ENCODE peak calls at places on chromosomes 3 and 15, in nine cellular contexts. P is K562, H is upper lobe of left lung, N is left lung, A is PC-3, M is gastrocnemius medialis, E is right lobe of liver, B is lower lobe of right lung, W is HCT116. U is an unnamed sample.

GRCh38 chr3:50322386-50323091 is at the start of gene HYAL2:
- ATAC-seq in E (peak; percentile 1), B (no peak), W (no peak), N (peak; percentile 2), M (no peak), P (no peak), H (peak; percentile 1), A (no peak), U (peak; percentile 2)

GRCh38 chr3:188558343-188559068 is 404.5 kb downstream of the LPP start:
- ATAC-seq in B (no peak), W (no peak), P (no peak), M (no peak), H (no peak), E (peak; percentile 63), A (no peak), N (peak; percentile 41), U (no peak)

GRCh38 chr3:80526153-80526552 is 758.4 kb upstream of the ROBO1 start:
- ATAC-seq in N (no peak), P (no peak), W (no peak), H (no peak), A (no peak), M (no peak), E (no peak), B (no peak), U (no peak)

GRCh38 chr3:185337231-185337816 is 25.6 kb upstream of the MAP3K13 start:
- ATAC-seq in W (no peak), B (peak; percentile 51), M (no peak), A (peak; percentile 25), E (peak; percentile 75), P (no peak), H (no peak), N (peak; percentile 60), U (no peak)

GRCh38 chr3:155370198-155370597 is 76.7 kb upstream of the STRIT1 start:
- ATAC-seq in E (no peak), M (peak; percentile 88), N (peak; percentile 39), P (peak; percentile 26), A (no peak), H (peak; percentile 79), B (peak; percentile 83), W (no peak), U (peak; percentile 65)

GRCh38 chr15:100880897-100881242 is 1.2 kb downstream of the ALDH1A3 start:
- ATAC-seq in M (no peak), W (no peak), A (no peak), P (no peak), B (no peak), H (no peak), N (no peak), E (no peak), U (no peak)

GRCh38 chr3:128554100-128554464 is 61.1 kb upstream of the GATA2 start:
- ATAC-seq in M (no peak), H (no peak), W (peak; percentile 32), E (no peak), N (no peak), P (peak; percentile 59), B (no peak), A (peak; percentile 86), U (no peak)

GRCh38 chr3:23387286-23387918 is 184.3 kb downstream of the UBE2E2 start:
- ATAC-seq in P (no peak), B (no peak), W (no peak), E (no peak), N (no peak), H (no peak), M (no peak), A (no peak), U (no peak)

GRCh38 chr3:15982667-15983145 is 184.9 kb upstream of the ANKRD28 start:
- ATAC-seq in N (peak; percentile 85), A (peak; percentile 95), B (peak; percentile 84), M (peak; percentile 96), E (no peak), H (peak; percentile 80), P (no peak), W (peak; percentile 65), U (no peak)

GRCh38 chr3:43268636-43269035 is 17.7 kb upstream of the SNRK start:
- ATAC-seq in N (no peak), M (no peak), E (no peak), P (no peak), A (peak; percentile 75), H (no peak), B (no peak), W (no peak), U (no peak)

GRCh38 chr3:172275586-172275985 is 172.7 kb downstream of the GHSR start:
- ATAC-seq in A (no peak), M (no peak), H (no peak), W (no peak), P (no peak), B (no peak), N (no peak), E (no peak), U (no peak)

GRCh38 chr3:172277151-172277652 is 171.1 kb downstream of the GHSR start:
- ATAC-seq in H (no peak), W (no peak), M (no peak), A (no peak), E (no peak), B (no peak), P (no peak), N (no peak), U (no peak)

GRCh38 chr3:172273378-172273777 is 174.9 kb downstream of the GHSR start:
- ATAC-seq in W (no peak), P (no peak), B (no peak), M (no peak), N (no peak), H (no peak), A (no peak), E (no peak), U (no peak)

GRCh38 chr3:172274906-172275305 is 173.3 kb downstream of the GHSR start:
- ATAC-seq in E (no peak), M (no peak), W (no peak), A (no peak), H (no peak), P (no peak), N (no peak), B (no peak), U (no peak)

DNA sequence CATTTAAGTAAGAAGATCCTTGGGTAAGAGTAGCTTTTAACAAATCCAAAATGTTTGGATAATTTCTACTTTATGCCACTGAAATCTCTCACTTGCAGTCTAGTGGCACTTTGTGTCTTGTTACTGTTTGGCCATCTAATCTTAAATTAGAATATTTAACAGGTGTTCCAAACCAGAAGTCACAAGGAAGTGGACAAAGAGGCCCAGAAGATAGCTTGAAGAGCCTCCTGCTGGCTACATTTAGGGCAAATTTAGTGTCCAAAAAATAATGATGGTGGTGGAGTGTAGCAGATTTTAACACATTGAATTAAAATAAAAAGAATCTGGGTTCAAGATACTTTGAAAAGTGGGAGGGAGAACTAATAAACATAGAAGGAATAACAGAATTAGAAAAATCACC is 172.2 kb downstream of the GHSR start:
- ATAC-seq in W (no peak), A (peak; percentile 31), P (no peak), M (no peak), B (no peak), H (no peak), N (no peak), E (no peak), U (no peak)
- TF ChIP-seq CTCF in W (peak; percentile 11), A (peak; percentile 46), P (no peak), M (peak; percentile 17), B (no peak), H (peak; percentile 7), N (no peak), E (no peak), U (no peak)

DNA sequence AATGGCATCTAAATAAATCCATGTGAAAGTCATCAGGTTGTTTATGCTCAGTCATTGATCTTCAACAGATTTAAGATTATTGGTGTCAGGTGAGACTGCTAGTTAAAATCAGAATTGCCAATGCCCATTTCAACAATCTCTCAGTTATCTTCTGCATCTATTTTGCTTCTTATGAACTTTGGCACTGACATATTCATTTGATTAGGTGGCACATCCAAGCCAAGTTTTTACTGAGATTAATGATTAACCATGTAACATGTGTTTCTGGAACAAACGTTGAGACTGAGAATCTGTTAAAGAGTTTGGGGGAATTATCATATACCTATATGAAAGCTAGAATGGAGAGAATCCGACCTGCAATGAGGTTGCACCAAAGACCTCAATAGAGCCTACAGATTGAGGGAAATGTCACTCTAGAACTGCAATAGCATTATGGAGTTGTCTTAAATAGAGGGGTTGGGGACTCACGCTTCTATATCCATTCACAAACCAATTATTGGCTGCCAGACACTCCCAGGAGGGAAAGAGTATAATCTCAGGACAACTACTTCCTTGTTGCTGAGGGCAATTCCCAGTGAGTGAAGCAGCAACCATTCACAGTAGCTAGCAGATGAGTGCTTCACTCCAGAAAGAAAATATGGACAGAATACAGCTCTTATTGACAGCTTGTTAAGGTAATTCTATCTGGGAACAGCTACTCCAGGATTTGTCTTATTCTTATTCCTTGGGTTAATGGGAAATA is 891.3 kb downstream of the SQOR start:
- ATAC-seq in H (no peak), E (peak; percentile 86), M (no peak), P (no peak), N (no peak), W (no peak), B (no peak), A (no peak), U (no peak)
- H3K27ac ChIP-seq in H (no peak overlapping the region), E (no peak overlapping the region), M (no peak overlapping the region), P (no peak overlapping the region), N (no peak overlapping the region), W (no peak overlapping the region), B (no peak overlapping the region), A (no peak overlapping the region), U (no peak overlapping the region)

DNA sequence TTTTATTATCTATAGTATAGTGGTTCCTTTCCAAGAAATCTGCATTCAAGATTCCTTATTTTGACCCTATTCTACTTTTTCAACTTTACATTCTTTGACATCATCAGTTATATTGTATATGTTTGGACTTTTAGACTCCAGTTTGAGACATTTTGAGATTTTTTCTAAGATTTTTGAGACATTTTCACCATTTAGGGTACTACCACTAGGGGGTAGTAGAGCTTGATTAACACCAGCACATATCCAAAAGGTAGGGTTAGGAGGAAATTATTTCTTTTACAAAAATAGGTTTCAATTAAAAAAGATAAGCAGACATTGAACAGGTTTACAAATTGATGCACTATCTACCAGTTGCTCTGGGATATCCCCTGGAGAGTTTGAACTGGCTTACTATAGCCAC is 262.5 kb downstream of the SCAPER start:
- ATAC-seq in W (no peak), A (no peak), B (no peak), E (no peak), H (no peak), N (no peak), M (no peak), P (no peak), U (no peak)
- H3K4me3 ChIP-seq in W (no peak overlapping the region), A (no peak overlapping the region), B (no peak overlapping the region), E (no peak overlapping the region), H (no peak overlapping the region), N (no peak overlapping the region), M (no peak overlapping the region), P (no peak overlapping the region), U (no peak overlapping the region)

DNA sequence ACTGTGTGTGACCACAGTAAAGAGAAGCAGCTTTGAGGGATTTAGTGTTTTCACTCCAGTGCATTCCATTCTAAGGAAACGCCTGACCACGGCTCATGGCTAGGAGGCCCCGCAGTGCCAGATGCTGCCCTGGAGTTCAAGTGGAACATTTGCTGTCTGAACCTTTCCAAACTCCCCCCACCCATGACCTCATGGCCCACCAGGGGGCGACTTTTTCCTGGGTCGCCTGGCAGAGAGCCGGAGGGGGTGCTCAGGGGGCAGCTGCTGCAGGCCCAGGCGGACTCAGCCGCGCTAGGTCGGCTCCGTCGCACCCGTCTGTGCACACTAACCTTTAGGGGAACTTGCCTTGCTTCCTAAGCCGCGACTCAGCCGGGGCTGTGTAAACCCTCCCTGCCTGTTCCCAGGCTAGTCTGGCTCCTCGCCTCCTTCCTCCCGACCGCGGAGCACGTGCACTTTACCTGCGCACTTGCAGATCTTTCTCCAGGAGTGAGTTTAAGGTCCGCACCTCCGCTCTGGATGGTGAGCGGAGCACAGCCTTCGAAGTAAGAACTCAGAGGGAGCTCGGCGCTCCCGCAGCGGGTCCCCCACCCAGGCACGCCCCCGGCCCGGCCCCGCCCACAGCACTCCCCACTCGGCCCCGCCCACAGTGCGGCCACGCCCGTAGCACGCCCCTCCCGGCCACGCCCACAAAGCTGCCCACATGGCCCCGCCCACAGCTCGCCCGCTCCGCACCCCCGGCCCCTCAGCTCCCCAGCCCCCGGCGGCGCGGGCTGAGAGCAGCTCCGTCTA is at the start of gene OCA2:
- ATAC-seq in B (peak; percentile 70), H (peak; percentile 20), P (peak; percentile 83), W (peak; percentile 39), N (peak; percentile 54), A (peak; percentile 12), E (no peak), M (no peak), U (peak; percentile 16)
- TF ChIP-seq CTCF in B (peak; percentile 29), H (no peak), P (peak; percentile 71), W (peak; percentile 14), N (no peak), A (peak; percentile 47), E (no peak), M (no peak), U (no peak)